ENCODE peak calls at places on chromosomes 6 and 20, in four cellular contexts. N, H, A and P are unnamed samples.

GRCh38 chr6:96849615-96850014 is 12.3 kb upstream of the GPR63 start:
- DNase-seq in N (no peak), A (no peak), H (no peak), P (no peak)

GRCh38 chr20:4625687-4626086 is 96.0 kb upstream of the PRND start:
- DNase-seq in A (no peak), H (no peak), N (no peak), P (no peak)

GRCh38 chr6:156396068-156396771 is 381.0 kb upstream of the ARID1B start:
- DNase-seq in A (no peak), H (no peak), N (no peak), P (no peak)

GRCh38 chr6:34384305-34385153 is 7.9 kb downstream of the NUDT3 start:
- DNase-seq in H (no peak), A (no peak), N (no peak), P (no peak)

GRCh38 chr6:152129606-152130249 is 322.2 kb downstream of the ESR1 start:
- DNase-seq in A (no peak), N (no peak), H (no peak), P (no peak)

GRCh38 chr6:32825966-32826365 is 9.2 kb upstream of the HLA-DOB start:
- DNase-seq in A (no peak), N (no peak), H (no peak), P (no peak)

GRCh38 chr20:16135630-16136029 is 437.6 kb downstream of the KIF16B start:
- DNase-seq in N (no peak), A (no peak), H (no peak), P (no peak)

GRCh38 chr6:12094689-12095088 is 82.6 kb downstream of the HIVEP1 start:
- DNase-seq in H (no peak), N (no peak), A (no peak), P (no peak)

GRCh38 chr6:85126448-85127178 is 323.3 kb upstream of the NT5E start:
- DNase-seq in A (no peak), N (peak), H (no peak), P (no peak)

GRCh38 chr6:129672883-129673631 is 36.9 kb downstream of the ARHGAP18 start:
- DNase-seq in N (no peak), H (no peak), A (no peak), P (no peak)

GRCh38 chr6:150200428-150201105 is 57.7 kb downstream of the PPP1R14C start:
- DNase-seq in H (no peak), A (no peak), N (no peak), P (no peak)

GRCh38 chr6:11752350-11752749 is 26.3 kb downstream of the ADTRP start:
- DNase-seq in H (no peak), N (no peak), A (no peak), P (no peak)

GRCh38 chr20:56391596-56392281 is at the start of gene AURKA:
- DNase-seq in N (no peak), H (no peak), A (no peak), P (no peak)

GRCh38 chr20:21235713-21236445 is 67.3 kb upstream of the XRN2 start:
- DNase-seq in N (peak), H (peak), A (peak), P (no peak)